ENCODE peak calls at places on chromosomes 5 and 9, in five cellular contexts. R, D, U, E and J are unnamed samples.

GRCh38 chr5:179227578-179228311 is 117.5 kb downstream of the ADAMTS2 start:
- DNase-seq in E (no peak), U (no peak), R (no peak), D (no peak), J (no peak)

GRCh38 chr5:179220716-179221115 is 124.5 kb downstream of the ADAMTS2 start:
- DNase-seq in R (no peak), U (no peak), D (no peak), E (no peak), J (no peak)

GRCh38 chr5:177084175-177084574 is 2.5 kb upstream of the FGFR4 start:
- DNase-seq in E (no peak), D (no peak), U (no peak), R (no peak), J (no peak)

GRCh38 chr9:88230612-88231011 is 92.3 kb upstream of the SPATA31C2 start:
- DNase-seq in D (no peak), R (no peak), U (no peak), E (no peak), J (no peak)

GRCh38 chr5:137344723-137345322 is 154.3 kb downstream of the SPOCK1 start:
- DNase-seq in E (peak; percentile 82), D (no peak), U (peak; percentile 28), R (peak; percentile 26), J (peak; percentile 18)

GRCh38 chr5:76615759-76616158 is 7.4 kb downstream of the F2RL2 start:
- DNase-seq in U (no peak), D (no peak), R (no peak), E (no peak), J (no peak)

GRCh38 chr9:119611564-119611963 is 242.3 kb upstream of the BRINP1 start:
- DNase-seq in U (no peak), R (no peak), D (no peak), E (no peak), J (no peak)

GRCh38 chr9:124399323-124399962 is 15.8 kb downstream of the PSMB7 start:
- DNase-seq in R (no peak), U (no peak), D (no peak), E (peak; percentile 56), J (no peak)

GRCh38 chr5:52895070-52895469 is 94.1 kb upstream of the ITGA2 start:
- DNase-seq in R (no peak), E (no peak), D (no peak), U (no peak), J (no peak)

GRCh38 chr9:84617415-84617814 is 52.1 kb upstream of the NTRK2 start:
- DNase-seq in U (no peak), R (no peak), E (no peak), D (no peak), J (no peak)

GRCh38 chr5:97658116-97658900 is 475.3 kb upstream of the RIOK2 start:
- DNase-seq in U (no peak), D (no peak), E (no peak), R (no peak), J (no peak)

GRCh38 chr5:141923443-141924313 is at the start of gene DELE1:
- DNase-seq in D (peak; percentile 70), U (peak; percentile 94), R (peak; percentile 90), E (peak; percentile 90), J (peak; percentile 95)

GRCh38 chr5:104367978-104368377 is 805.4 kb upstream of the NUDT12 start:
- DNase-seq in D (no peak), E (no peak), U (no peak), R (no peak), J (no peak)

GRCh38 chr5:65334077-65334476 is 147.6 kb downstream of the ADAMTS6 start:
- DNase-seq in D (no peak), R (no peak), E (no peak), U (no peak), J (no peak)

GRCh38 chr5:55904152-55904551 is 53.0 kb downstream of the IL31RA start:
- DNase-seq in D (no peak), R (no peak), U (no peak), E (no peak), J (no peak)

GRCh38 chr5:63101870-63102269 is 523.3 kb downstream of the LRRC70 start:
- DNase-seq in U (no peak), D (no peak), R (no peak), E (no peak), J (no peak)

GRCh38 chr5:180323929-180324632 is 29.1 kb downstream of the GFPT2 start:
- DNase-seq in E (no peak), D (no peak), U (no peak), R (no peak), J (no peak)

GRCh38 chr5:65803699-65804426 is 81.9 kb downstream of the NLN start:
- DNase-seq in E (no peak), R (no peak), D (no peak), U (no peak), J (no peak)

GRCh38 chr5:90932052-90932699 is 373.6 kb downstream of the ADGRV1 start:
- DNase-seq in E (no peak), D (peak; percentile 12), U (peak; percentile 59), R (peak; percentile 48), J (peak; percentile 47)

GRCh38 chr5:74289238-74289637 is 351.3 kb downstream of the ENC1 start:
- DNase-seq in U (no peak), D (no peak), E (no peak), R (no peak), J (no peak)

GRCh38 chr9:108296056-108296455 is 559.7 kb downstream of the ACTL7B start:
- DNase-seq in R (no peak), D (no peak), U (no peak), E (no peak), J (no peak)

GRCh38 chr5:6820851-6821479 is 107.7 kb downstream of the TENT4A start:
- DNase-seq in U (peak; percentile 86), R (peak; percentile 47), E (peak; percentile 86), D (no peak), J (peak; percentile 60)

GRCh38 chr9:81634915-81635516 is 54.3 kb downstream of the TLE1 start:
- DNase-seq in D (no peak), R (peak; percentile 66), E (no peak), U (no peak), J (peak; percentile 35)

GRCh38 chr9:116101516-116101915 is 52.1 kb upstream of the PAPPA start:
- DNase-seq in E (no peak), R (no peak), D (no peak), U (no peak), J (peak; percentile 50)

GRCh38 chr9:111005711-111006482 is 32.4 kb downstream of the LPAR1 start:
- DNase-seq in D (no peak), U (no peak), R (no peak), E (no peak), J (no peak)

GRCh38 chr5:119255571-119256356 is 100.1 kb upstream of the TNFAIP8 start:
- DNase-seq in D (no peak), U (peak; percentile 28), R (peak; percentile 74), E (peak; percentile 64), J (peak; percentile 32)

GRCh38 chr9:83384214-83384613 is 154.0 kb downstream of the FRMD3 start:
- DNase-seq in D (no peak), U (no peak), R (no peak), E (no peak), J (no peak)

GRCh38 chr9:132757031-132757430 is 86.8 kb downstream of the GTF3C4 start:
- DNase-seq in R (no peak), D (no peak), U (no peak), E (no peak), J (no peak)

GRCh38 chr9:134372621-134373267 is 46.5 kb downstream of the RXRA start:
- DNase-seq in R (no peak), E (no peak), U (no peak), D (no peak), J (no peak)

GRCh38 chr9:88691811-88692210 is 156.8 kb downstream of the NXNL2 start:
- DNase-seq in U (no peak), E (no peak), D (no peak), R (no peak), J (no peak)

GRCh38 chr5:177479774-177480173 is 6.3 kb upstream of the DBN1 start:
- DNase-seq in D (no peak), R (no peak), E (no peak), U (no peak), J (no peak)

GRCh38 chr5:139340051-139340450 is 1.6 kb upstream of the PAIP2 start:
- DNase-seq in R (no peak), E (no peak), U (no peak), D (no peak), J (no peak)

GRCh38 chr5:115246361-115246991 is 16.2 kb downstream of the PGGT1B start:
- DNase-seq in U (peak; percentile 24), D (peak; percentile 7), R (peak; percentile 49), E (no peak), J (peak; percentile 33)
- TF ChIP-seq KDM1A in U (no peak), D (no peak), R (no peak), E (no peak), J (no peak)

GRCh38 chr5:153937661-153938060 is 101.0 kb downstream of the FAM114A2 start:
- DNase-seq in U (no peak), E (no peak), D (no peak), R (no peak), J (no peak)

GRCh38 chr5:153941265-153941664 is 97.4 kb downstream of the FAM114A2 start:
- DNase-seq in U (no peak), E (no peak), R (no peak), D (no peak), J (no peak)

GRCh38 chr5:153938131-153938842 is 100.4 kb downstream of the FAM114A2 start:
- DNase-seq in R (no peak), E (no peak), D (no peak), U (no peak), J (no peak)

GRCh38 chr5:153939101-153939500 is 99.6 kb downstream of the FAM114A2 start:
- DNase-seq in D (no peak), R (no peak), E (no peak), U (no peak), J (no peak)
- H3K9me3 ChIP-seq in D (peaks cover 8% of the 10 kb centered on the region), R (peaks cover 48% of the 10 kb centered on the region), E (peaks cover 31% of the 10 kb centered on the region), U (no peaks in the 10 kb centered on the region), J (peaks cover 28% of the 10 kb centered on the region)

DNA sequence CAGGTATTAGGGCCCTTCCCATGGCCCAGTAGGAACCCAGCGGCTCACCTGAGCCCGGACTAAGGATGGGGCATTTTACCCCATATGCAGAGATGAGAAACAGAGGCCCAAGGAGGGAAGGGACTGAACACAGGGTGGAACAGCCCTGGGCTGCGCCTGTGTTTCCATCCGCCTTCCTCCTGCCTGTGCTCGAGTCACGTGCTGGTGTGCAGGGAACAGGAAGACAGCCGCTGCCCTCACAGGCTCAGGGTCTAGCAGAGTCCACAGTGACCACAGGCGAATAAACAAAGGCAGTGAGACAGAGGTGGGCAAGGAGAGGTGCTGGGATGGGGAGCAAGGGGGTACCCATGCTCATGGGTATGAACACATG is 129.4 kb downstream of the C9orf50 start:
- DNase-seq in U (no peak), R (no peak), E (no peak), D (no peak), J (no peak)
- TF ChIP-seq KDM1A in U (no peak), R (no peak), E (no peak), D (no peak), J (no peak)

DNA sequence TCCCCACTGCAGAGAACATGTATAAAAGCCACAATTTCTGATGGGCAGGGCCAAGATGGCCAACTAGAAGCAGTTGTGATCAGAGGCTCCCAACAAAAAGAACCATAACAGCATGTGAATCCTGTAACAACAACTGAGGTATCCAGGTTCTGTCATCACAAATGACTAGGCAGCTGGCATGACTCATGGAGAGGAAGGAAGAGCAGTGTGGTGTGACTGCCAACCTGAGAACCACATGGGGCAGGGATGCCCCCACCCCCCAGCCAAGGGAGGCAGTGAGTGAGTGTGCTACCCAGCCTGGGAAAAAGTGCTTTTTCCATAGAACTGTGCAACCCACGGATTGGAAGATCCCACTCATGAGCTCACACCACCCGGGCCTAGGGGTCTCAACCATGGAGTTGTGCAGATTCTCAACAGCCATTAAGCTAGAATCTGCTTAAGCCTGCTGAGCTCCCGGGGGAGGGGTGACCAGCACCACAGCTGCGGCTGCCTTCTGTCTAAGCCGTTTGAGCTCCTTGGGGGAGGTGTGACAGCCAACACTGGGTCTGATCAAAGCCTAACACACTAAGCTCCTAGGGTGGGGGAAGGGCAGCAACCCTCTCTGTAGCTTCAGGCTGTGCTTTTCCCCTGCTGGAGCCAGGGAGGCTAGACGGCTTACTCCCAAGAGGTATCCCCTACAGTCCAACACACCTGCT is 80.1 kb upstream of the DMAC1 start:
- DNase-seq in R (no peak), U (no peak), E (peak; percentile 43), D (no peak), J (no peak)
- H3K9me3 ChIP-seq in R (peaks cover 59% of the 10 kb centered on the region), U (no peaks in the 10 kb centered on the region), E (peaks cover 3% of the 10 kb centered on the region), D (no peaks in the 10 kb centered on the region), J (no peaks in the 10 kb centered on the region)